ENCODE peak calls at places on chromosomes 2 and 18, in eight cellular contexts. T is iPS-NIHi11; B is activated CD4-positive, CD25-positive, alpha-beta regulatory T cell; L is H4; Y is IMR-90; P is MCF 10A; F is tibial nerve; N is naive thymus-derived CD8-positive, alpha-beta T cell. Q is an unnamed sample.

GRCh38 chr2:74500578-74500946 is 1.2 kb upstream of the LBX2 start:
- DNase-seq in T (no peak), B (no peak), L (no peak), Y (no peak), P (no peak), F (no peak), N (no peak), Q (no peak)

GRCh38 chr2:43333656-43334144 is 107.3 kb upstream of the ZFP36L2 start:
- DNase-seq in T (no peak), B (no peak), L (no peak), Y (peak; percentile 66), P (peak; percentile 42), F (peak; percentile 57), N (no peak), Q (peak; percentile 91)

GRCh38 chr2:189500456-189501160 is 59.3 kb downstream of the WDR75 start:
- DNase-seq in T (no peak), B (no peak), L (no peak), Y (no peak), P (no peak), F (no peak), N (no peak), Q (no peak)

GRCh38 chr2:101150306-101151140 is 659 bp downstream of the TBC1D8 start:
- DNase-seq in T (peak; percentile 69), B (no peak), L (no peak), Y (no peak), P (no peak), F (no peak), N (no peak), Q (no peak)

GRCh38 chr2:183389546-183390080 is 265.4 kb downstream of the NUP35 start:
- DNase-seq in T (no peak), B (no peak), L (no peak), Y (no peak), P (no peak), F (no peak), N (no peak), Q (no peak)

GRCh38 chr2:218389333-218390150 is 7.5 kb downstream of the SLC11A1 start:
- DNase-seq in T (no peak), B (no peak), L (no peak), Y (no peak), P (no peak), F (no peak), N (no peak), Q (no peak)

GRCh38 chr2:156956161-156956560 is 301.3 kb upstream of the GALNT5 start:
- DNase-seq in T (no peak), B (no peak), L (no peak), Y (peak; percentile 1), P (no peak), F (no peak), N (no peak), Q (no peak)

GRCh38 chr2:38620282-38620977 is 17.7 kb upstream of the HNRNPLL start:
- DNase-seq in T (no peak), B (no peak), L (no peak), Y (peak; percentile 76), P (no peak), F (no peak), N (no peak), Q (peak; percentile 84)

GRCh38 chr2:128279786-128280701 is 38.6 kb downstream of the HS6ST1 start:
- DNase-seq in T (no peak), B (no peak), L (no peak), Y (no peak), P (no peak), F (no peak), N (no peak), Q (no peak)

GRCh38 chr2:166372046-166372445 is 3.7 kb downstream of the SCN9A start:
- DNase-seq in T (no peak), B (no peak), L (no peak), Y (peak; percentile 72), P (no peak), F (no peak), N (no peak), Q (no peak)

GRCh38 chr18:3664563-3665178 is 214.7 kb downstream of the TGIF1 start:
- DNase-seq in T (no peak), B (no peak), L (no peak), Y (no peak), P (no peak), F (no peak), N (no peak), Q (no peak)

GRCh38 chr2:119252186-119253113 is 28.8 kb downstream of the STEAP3 start:
- DNase-seq in T (no peak), B (no peak), L (peak; percentile 93), Y (peak; percentile 97), P (peak; percentile 96), F (no peak), N (no peak), Q (peak; percentile 91)

GRCh38 chr2:109128048-109128465 is 948 bp upstream of the SH3RF3 start:
- DNase-seq in T (peak; percentile 97), B (peak; percentile 26), L (peak; percentile 80), Y (peak; percentile 91), P (peak; percentile 88), F (peak; percentile 73), N (peak; percentile 59), Q (peak; percentile 91)

GRCh38 chr2:70141754-70142589 is 48.8 kb downstream of the C2orf42 start:
- DNase-seq in T (peak; percentile 72), B (peak; percentile 68), L (no peak), Y (peak; percentile 38), P (peak; percentile 67), F (no peak), N (no peak), Q (peak; percentile 50)

GRCh38 chr2:121709776-121710469 is 26.8 kb downstream of the NIFK start:
- DNase-seq in T (no peak), B (no peak), L (no peak), Y (no peak), P (no peak), F (no peak), N (no peak), Q (no peak)

GRCh38 chr2:200596774-200597173 is 11.0 kb downstream of the AOX1 start:
- DNase-seq in T (no peak), B (no peak), L (no peak), Y (no peak), P (no peak), F (no peak), N (no peak), Q (no peak)

GRCh38 chr2:202035941-202036372 is 2.3 kb downstream of the FZD7 start:
- DNase-seq in T (no peak), B (no peak), L (no peak), Y (peak; percentile 41), P (no peak), F (no peak), N (no peak), Q (peak; percentile 15)

GRCh38 chr18:45627204-45627526 is 11.9 kb downstream of the SLC14A2 start:
- DNase-seq in T (no peak), B (no peak), L (no peak), Y (no peak), P (no peak), F (no peak), N (no peak), Q (no peak)

GRCh38 chr2:26576565-26577441 is 64.4 kb downstream of the CIB4 start:
- DNase-seq in T (no peak), B (no peak), L (no peak), Y (no peak), P (peak; percentile 16), F (no peak), N (no peak), Q (no peak)

GRCh38 chr2:84931384-84931821 is 25.9 kb downstream of the TMSB10 start:
- DNase-seq in T (no peak), B (no peak), L (no peak), Y (no peak), P (no peak), F (no peak), N (no peak), Q (no peak)

GRCh38 chr18:57791911-57792310 is 11.2 kb downstream of the ATP8B1 start:
- DNase-seq in T (no peak), B (no peak), L (no peak), Y (no peak), P (no peak), F (no peak), N (no peak), Q (no peak)

GRCh38 chr2:109670556-109671411 is 56.6 kb downstream of the SOWAHC start:
- DNase-seq in T (no peak), B (no peak), L (no peak), Y (no peak), P (no peak), F (no peak), N (no peak), Q (no peak)

GRCh38 chr2:182642328-182642727 is 73.7 kb upstream of the DNAJC10 start:
- DNase-seq in T (peak; percentile 64), B (no peak), L (peak; percentile 44), Y (peak; percentile 59), P (peak; percentile 76), F (peak; percentile 23), N (peak; percentile 15), Q (peak; percentile 47)

GRCh38 chr18:26436176-26437031 is 111.9 kb downstream of the KCTD1 start:
- DNase-seq in T (no peak), B (no peak), L (peak; percentile 77), Y (peak; percentile 89), P (peak; percentile 92), F (no peak), N (no peak), Q (peak; percentile 75)

GRCh38 chr2:42141687-42142475 is 27.3 kb upstream of the EML4 start:
- DNase-seq in T (peak; percentile 61), B (no peak), L (peak; percentile 87), Y (peak; percentile 93), P (peak; percentile 63), F (peak; percentile 49), N (peak; percentile 27), Q (peak; percentile 98)

GRCh38 chr2:20488782-20489181 is 41.9 kb downstream of the RHOB start:
- DNase-seq in T (no peak), B (no peak), L (no peak), Y (no peak), P (no peak), F (no peak), N (no peak), Q (no peak)

GRCh38 chr2:77938462-77938861 is 416.3 kb upstream of the LRRTM4 start:
- DNase-seq in T (no peak), B (no peak), L (no peak), Y (no peak), P (no peak), F (no peak), N (no peak), Q (no peak)

GRCh38 chr2:86685351-86685750 is 34.7 kb upstream of the RMND5A start:
- DNase-seq in T (no peak), B (no peak), L (no peak), Y (no peak), P (no peak), F (no peak), N (no peak), Q (no peak)

GRCh38 chr18:50819027-50819726 is 639 bp downstream of the MRO start:
- DNase-seq in T (peak; percentile 72), B (no peak), L (peak; percentile 10), Y (no peak), P (peak; percentile 35), F (no peak), N (no peak), Q (peak; percentile 47)

Q was measured in fibroblast of the aortic adventitia.